ENCODE peak calls at places on chromosome 19, in eight cellular contexts. U is suprapubic skin, O is upper lobe of right lung, L is spleen, N is GM23248, A is pancreas, K is OCI-LY7, R is left ventricle myocardium inferior. I is an unnamed sample.

GRCh38 chr19:31127132-31127967 is 221.9 kb downstream of the TSHZ3 start:
- DNase-seq in O (no peak), N (peak), L (no peak), K (no peak), R (no peak), U (no peak), A (no peak), I (no peak)

GRCh38 chr19:28023064-28023463 is 1189.9 kb downstream of the UQCRFS1 start:
- DNase-seq in R (no peak), N (peak), L (no peak), A (no peak), U (no peak), O (no peak), K (no peak), I (no peak)

GRCh38 chr19:29665826-29666633 is 769 bp downstream of the PLEKHF1 start:
- DNase-seq in A (no peak), O (peak), N (peak), L (no peak), K (no peak), U (no peak), R (peak), I (no peak)

GRCh38 chr19:42268142-42268703 is 829 bp upstream of the CIC start:
- DNase-seq in R (peak), L (peak), K (peak), A (peak), N (peak), O (peak), U (peak), I (peak)

GRCh38 chr19:16607819-16608218 is 20.2 kb downstream of the MED26 start:
- DNase-seq in A (no peak), O (no peak), L (no peak), N (no peak), K (no peak), U (no peak), R (no peak), I (no peak)

GRCh38 chr19:10686661-10687517 is 14.3 kb upstream of the QTRT1 start:
- DNase-seq in A (no peak), K (no peak), R (peak), O (no peak), U (no peak), N (peak), L (no peak), I (no peak)

GRCh38 chr19:53868091-53868891 is 608 bp downstream of the MYADM start:
- DNase-seq in N (peak), L (peak), O (peak), U (peak), R (peak), A (peak), K (no peak), I (peak)

GRCh38 chr19:4390862-4391693 is 9.3 kb downstream of the SH3GL1 start:
- DNase-seq in K (no peak), O (no peak), R (no peak), N (peak), A (no peak), L (no peak), U (no peak), I (peak)

GRCh38 chr19:42290136-42290522 is 11.8 kb upstream of the PRR19 start:
- DNase-seq in R (no peak), O (no peak), N (no peak), A (no peak), L (no peak), U (no peak), K (no peak), I (no peak)

GRCh38 chr19:35896643-35897040 is 3.7 kb downstream of the NFKBID start:
- DNase-seq in N (no peak), O (no peak), R (no peak), K (no peak), A (no peak), U (no peak), L (no peak), I (no peak)

GRCh38 chr19:8310342-8311055 is 2.3 kb upstream of the CD320 start:
- DNase-seq in U (peak), O (no peak), L (peak), K (no peak), A (no peak), N (no peak), R (no peak), I (no peak)

GRCh38 chr19:49421039-49421877 is 2.0 kb downstream of the PTH2 start:
- DNase-seq in R (peak), O (peak), A (peak), N (peak), U (no peak), L (no peak), K (peak), I (peak)
- H3K4me3 ChIP-seq in R (peak), O (peak), A (peak), N (peak), U (no peak), L (peak), K (peak), I (no peak)

GRCh38 chr19:1872807-1873523 is 9.6 kb upstream of the KLF16 start:
- DNase-seq in A (no peak), L (peak), R (no peak), U (no peak), N (no peak), O (no peak), K (no peak), I (no peak)

GRCh38 chr19:1874554-1875185 is 10.6 kb downstream of the ABHD17A start:
- DNase-seq in A (no peak), R (no peak), N (peak), L (no peak), K (peak), U (no peak), O (no peak), I (no peak)

GRCh38 chr19:1875646-1876493 is 9.4 kb downstream of the ABHD17A start:
- DNase-seq in U (peak), L (peak), A (peak), R (peak), K (peak), O (peak), N (peak), I (peak)

GRCh38 chr19:1871630-1872029 is 8.3 kb upstream of the KLF16 start:
- DNase-seq in U (no peak), K (no peak), O (peak), N (no peak), A (no peak), R (no peak), L (peak), I (no peak)

DNA sequence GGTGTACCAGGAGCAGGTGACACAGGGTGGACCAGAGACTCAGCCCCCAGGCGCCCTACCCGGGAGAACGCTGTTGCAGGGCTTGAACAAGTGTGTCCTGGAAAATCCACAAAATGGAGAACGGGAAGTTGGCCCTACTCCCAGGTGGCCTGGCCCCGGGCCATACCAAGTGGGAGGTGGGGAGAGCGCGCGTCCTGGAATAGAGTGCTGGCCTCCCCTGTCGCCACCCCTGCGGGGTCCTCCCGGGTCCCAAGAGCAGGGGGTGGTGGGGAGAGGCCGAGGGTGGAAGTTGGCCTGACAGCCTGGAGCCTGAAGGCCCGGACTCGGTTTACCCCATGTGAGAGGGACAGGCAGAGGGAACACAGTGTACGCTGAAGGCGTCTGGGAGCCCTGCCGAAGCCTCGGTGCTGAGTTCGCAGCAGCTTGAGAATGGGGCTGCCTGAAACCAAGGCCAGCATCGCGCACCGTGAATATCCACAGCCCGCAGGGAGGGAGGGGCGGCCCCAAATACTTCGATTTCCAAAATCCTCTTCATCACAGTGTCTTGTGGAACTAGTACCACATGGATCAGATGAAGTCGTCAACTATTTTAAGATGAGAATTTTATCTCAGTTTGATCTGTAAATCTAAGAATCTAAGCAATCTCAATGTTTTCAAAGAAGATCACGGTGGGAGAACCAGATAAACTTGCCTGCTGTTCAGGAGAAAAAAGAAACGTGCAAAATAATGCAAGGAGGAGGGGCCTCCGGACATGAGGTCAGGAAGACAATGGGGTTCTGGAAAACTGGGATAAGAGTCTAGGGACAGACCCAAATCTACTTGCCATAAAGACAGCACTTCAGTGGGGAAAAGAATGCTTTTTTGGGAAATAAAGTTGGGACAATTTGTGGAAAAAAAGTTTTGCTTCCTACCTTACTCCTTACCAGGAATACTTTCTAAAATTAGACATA is 10.4 kb upstream of the KLF16 start:
- DNase-seq in R (peak), N (no peak), K (no peak), O (peak), A (peak), L (peak), U (no peak), I (no peak)
- H3K4me3 ChIP-seq in R (peak), N (peak), K (peak), O (peak), A (peak), L (peak), U (peak), I (no peak)

DNA sequence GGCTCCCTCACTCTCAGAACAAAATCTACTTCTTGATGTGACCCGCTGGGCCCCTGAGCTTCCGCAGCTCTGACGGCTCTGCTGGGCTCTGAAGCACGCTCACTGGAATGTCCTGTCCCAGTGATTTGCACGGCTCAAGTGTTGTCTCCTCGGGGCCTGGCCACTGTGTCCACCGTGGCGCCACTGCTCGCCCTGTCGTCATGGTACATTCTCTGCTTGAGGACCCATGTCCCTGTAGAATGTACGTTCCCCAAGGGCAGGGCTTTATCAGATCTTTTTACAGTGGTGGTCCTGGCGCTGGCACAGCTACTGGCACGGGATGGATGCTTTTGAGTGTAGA is 12.1 kb downstream of the KLHL26 start:
- DNase-seq in L (no peak), O (no peak), K (no peak), U (no peak), N (no peak), R (no peak), A (no peak), I (no peak)
- H3K4me3 ChIP-seq in L (peak), O (peak), K (no peak), U (peak), N (no peak), R (peak), A (no peak), I (peak)

DNA sequence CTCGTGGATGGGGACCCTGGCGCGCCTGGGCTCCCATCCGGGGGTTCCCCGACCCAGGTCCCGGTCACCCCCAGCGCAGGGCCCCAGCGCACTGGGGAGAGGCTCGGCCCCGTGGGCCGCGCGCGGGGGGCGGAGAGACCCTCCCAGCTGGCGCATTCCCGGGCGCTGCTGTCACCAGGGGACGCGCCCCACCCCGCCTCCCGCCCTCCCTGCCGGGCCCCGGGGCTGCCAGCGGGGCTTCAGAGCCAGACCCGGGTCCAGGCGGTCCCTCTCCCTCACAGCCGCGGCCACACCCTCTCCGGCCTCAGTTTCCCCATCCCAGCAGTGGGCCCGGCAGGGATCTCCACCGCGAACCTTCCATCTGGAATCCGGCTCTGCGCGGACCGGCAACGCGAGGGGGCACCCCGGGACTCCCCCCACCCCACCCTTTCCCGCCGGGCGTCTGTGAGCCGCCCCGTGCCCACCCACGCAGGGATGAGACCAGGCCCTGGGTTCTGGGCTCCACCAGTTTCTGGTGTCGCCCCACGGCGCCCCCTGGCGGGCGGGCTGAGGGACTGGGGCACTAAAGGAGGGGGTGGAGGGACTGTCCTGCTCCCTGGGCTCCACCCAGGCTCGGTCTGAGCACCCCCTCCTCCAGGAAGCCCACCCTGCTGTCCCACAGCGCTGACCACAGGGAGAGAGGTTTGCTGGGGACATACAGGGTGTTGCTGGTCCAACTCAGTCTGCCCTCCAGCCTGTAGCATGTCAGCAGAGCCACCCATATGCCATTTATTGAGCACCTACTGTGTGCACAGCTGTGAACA is 874 bp upstream of the ADAMTSL5 start:
- DNase-seq in O (peak), U (no peak), R (peak), L (peak), A (no peak), K (peak), N (peak), I (peak)
- H3K4me3 ChIP-seq in O (peak), U (peak), R (peak), L (peak), A (peak), K (no peak), N (peak), I (peak)

GRCh38 chr19:40519352-40520322 is 52.8 kb downstream of the SPTBN4 start:
- DNase-seq in O (peak), L (no peak), R (no peak), A (no peak), N (peak), K (no peak), U (no peak), I (no peak)
- H3K4me3 ChIP-seq in O (no peak), L (no peak), R (peak), A (no peak), N (no peak), K (no peak), U (peak), I (no peak)

GRCh38 chr19:3314962-3315675 is 51.3 kb upstream of the NFIC start:
- DNase-seq in K (no peak), N (no peak), L (no peak), R (no peak), U (no peak), O (no peak), A (no peak), I (no peak)

GRCh38 chr19:3313199-3313575 is 53.2 kb upstream of the NFIC start:
- DNase-seq in L (no peak), R (no peak), A (no peak), K (no peak), O (no peak), U (no peak), N (no peak), I (no peak)

GRCh38 chr19:3316659-3317207 is 49.6 kb upstream of the NFIC start:
- DNase-seq in R (no peak), A (no peak), L (no peak), N (no peak), U (no peak), O (no peak), K (no peak), I (no peak)

GRCh38 chr19:3315676-3315973 is 50.8 kb upstream of the NFIC start:
- DNase-seq in R (no peak), U (no peak), N (no peak), A (no peak), O (no peak), K (no peak), L (no peak), I (no peak)

DNA sequence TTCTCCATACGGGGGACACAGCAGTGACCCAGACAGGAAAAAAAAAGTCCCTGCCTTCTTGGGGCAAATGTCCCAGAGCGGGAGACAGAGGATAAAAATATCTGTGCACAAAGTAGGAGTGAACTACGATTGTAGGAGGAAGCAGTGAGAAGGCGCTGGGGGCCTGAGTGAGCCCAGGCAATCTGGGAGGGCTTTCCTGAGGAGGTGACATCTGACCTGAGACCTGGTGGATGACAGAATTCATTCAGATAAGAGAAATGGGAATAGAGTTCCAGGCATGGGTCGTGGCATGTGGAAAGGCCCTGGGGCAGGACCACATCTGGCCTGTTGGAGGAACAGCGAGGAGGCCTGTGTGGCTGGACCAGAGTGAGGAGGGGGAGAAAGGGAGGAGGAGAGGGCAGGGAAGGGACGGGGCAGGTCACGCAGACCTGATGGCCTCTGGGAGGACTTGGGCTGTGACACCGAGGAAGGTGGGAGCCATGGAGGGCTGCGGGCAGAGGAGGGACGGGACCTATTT is 50.2 kb upstream of the NFIC start:
- DNase-seq in N (no peak), L (no peak), A (no peak), O (no peak), K (no peak), R (no peak), U (no peak), I (no peak)
- H3K4me3 ChIP-seq in N (no peak), L (no peak), A (no peak), O (no peak), K (no peak), R (no peak), U (no peak), I (no peak)

DNA sequence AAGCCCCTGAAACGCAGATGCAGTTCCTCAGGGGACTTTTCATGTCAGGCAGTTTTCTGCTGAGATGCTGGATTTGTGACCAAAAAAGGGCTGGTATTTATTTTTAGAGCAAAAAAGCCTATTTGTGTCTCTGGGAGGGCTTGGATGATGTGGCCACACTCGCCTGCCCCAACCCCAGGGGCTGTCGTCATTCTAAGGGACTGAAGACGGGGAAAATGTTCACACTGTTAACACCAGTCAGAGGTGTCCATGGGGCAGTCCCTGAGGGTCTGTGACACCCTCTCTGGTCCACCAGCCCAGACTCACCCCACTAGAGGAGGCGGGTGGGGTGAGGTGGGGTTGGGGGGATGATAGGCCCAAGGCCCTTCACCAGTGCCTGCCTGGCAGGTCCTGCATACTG is 15.9 kb upstream of the EPHX3 start:
- DNase-seq in N (no peak), R (no peak), K (no peak), A (no peak), O (no peak), U (no peak), L (no peak), I (no peak)
- H3K4me3 ChIP-seq in N (no peak), R (no peak), K (no peak), A (no peak), O (no peak), U (no peak), L (no peak), I (no peak)

DNA sequence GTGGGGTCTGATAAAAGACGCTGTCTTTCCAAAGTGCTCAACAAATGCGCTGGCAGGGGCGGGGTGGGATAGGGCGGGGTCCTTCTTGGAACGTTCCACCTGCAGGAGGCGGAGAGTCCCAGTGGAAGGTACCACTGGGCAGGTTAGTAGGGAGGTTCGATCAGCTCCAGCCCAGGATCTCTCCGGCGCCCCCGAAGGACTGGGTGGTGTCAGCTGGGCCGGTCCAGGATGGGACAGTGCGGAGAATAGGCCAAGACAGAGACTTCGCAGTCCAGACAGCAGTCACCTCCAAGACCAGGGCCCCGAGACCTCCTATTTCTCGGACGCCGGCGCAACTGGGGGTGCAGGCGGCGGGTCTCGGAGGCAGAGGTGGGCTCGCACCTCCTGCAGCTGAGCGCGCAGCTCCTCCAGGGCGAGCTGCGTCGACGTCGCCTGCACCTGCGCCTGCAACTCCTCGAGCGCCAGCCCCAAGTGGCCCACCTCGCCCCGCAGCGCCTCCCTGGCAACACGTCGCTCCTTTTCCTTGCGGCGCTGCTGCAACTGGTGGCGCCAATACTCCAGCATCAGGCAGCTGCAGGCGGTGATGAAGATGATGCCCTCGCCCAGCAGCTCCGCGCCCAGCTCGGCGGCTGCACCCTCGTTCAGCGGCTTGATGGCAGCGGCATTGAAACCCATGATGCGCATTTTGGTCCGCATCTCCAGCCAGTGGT is 21.6 kb downstream of the VASP start:
- DNase-seq in U (no peak), K (no peak), L (no peak), A (peak), N (no peak), O (peak), R (no peak), I (peak)
- H3K4me3 ChIP-seq in U (peak), K (no peak), L (peak), A (peak), N (no peak), O (peak), R (peak), I (peak)